ENCODE peak calls at places on chromosomes 3 and 15, in seven cellular contexts. One of them, this sample, is unnamed.

GRCh38 chr3:107911337-107912000 is 179.4 kb downstream of the CD47 start:
- DNase-seq in GM13977: peak
- DNase-seq in lower lobe of right lung: no peak
- DNase-seq in T-cell: no peak
- DNase-seq in transverse colon: no peak
- DNase-seq in neural progenitor cell: no peak
- DNase-seq in KBM-7: no peak
- DNase-seq in this sample: no peak

GRCh38 chr15:51750942-51751686 is at the start of gene TMOD2:
- DNase-seq in lower lobe of right lung: peak
- DNase-seq in neural progenitor cell: peak
- DNase-seq in KBM-7: peak
- DNase-seq in T-cell: peak
- DNase-seq in GM13977: peak
- DNase-seq in transverse colon: peak
- DNase-seq in this sample: peak

GRCh38 chr15:67501836-67502461 is 19.0 kb upstream of the C15orf61 start:
- DNase-seq in KBM-7: no peak
- DNase-seq in lower lobe of right lung: no peak
- DNase-seq in T-cell: no peak
- DNase-seq in neural progenitor cell: peak
- DNase-seq in transverse colon: no peak
- DNase-seq in GM13977: no peak
- DNase-seq in this sample: no peak

GRCh38 chr15:58477228-58477627 is 45.4 kb downstream of the LIPC start:
- DNase-seq in transverse colon: no peak
- DNase-seq in KBM-7: peak
- DNase-seq in lower lobe of right lung: no peak
- DNase-seq in neural progenitor cell: no peak
- DNase-seq in GM13977: no peak
- DNase-seq in T-cell: no peak
- DNase-seq in this sample: no peak

GRCh38 chr3:163644172-163644571 is 1434.1 kb downstream of the SI start:
- DNase-seq in KBM-7: no peak
- DNase-seq in lower lobe of right lung: no peak
- DNase-seq in T-cell: no peak
- DNase-seq in GM13977: no peak
- DNase-seq in neural progenitor cell: no peak
- DNase-seq in transverse colon: no peak
- DNase-seq in this sample: no peak

GRCh38 chr3:160796813-160797164 is 40.8 kb downstream of the PPM1L start:
- DNase-seq in neural progenitor cell: no peak
- DNase-seq in lower lobe of right lung: no peak
- DNase-seq in KBM-7: no peak
- DNase-seq in transverse colon: no peak
- DNase-seq in T-cell: no peak
- DNase-seq in GM13977: no peak
- DNase-seq in this sample: no peak

GRCh38 chr3:135040321-135041110 is 245.5 kb downstream of the EPHB1 start:
- DNase-seq in GM13977: no peak
- DNase-seq in KBM-7: peak
- DNase-seq in neural progenitor cell: peak
- DNase-seq in T-cell: no peak
- DNase-seq in transverse colon: no peak
- DNase-seq in lower lobe of right lung: no peak
- DNase-seq in this sample: no peak

GRCh38 chr3:100402150-100402706 is 889 bp downstream of the LNP1 start:
- DNase-seq in neural progenitor cell: no peak
- DNase-seq in transverse colon: no peak
- DNase-seq in KBM-7: no peak
- DNase-seq in lower lobe of right lung: no peak
- DNase-seq in T-cell: no peak
- DNase-seq in GM13977: no peak
- DNase-seq in this sample: no peak

GRCh38 chr3:63492464-63492863 is 160.0 kb upstream of the SNTN start:
- DNase-seq in neural progenitor cell: peak
- DNase-seq in transverse colon: no peak
- DNase-seq in lower lobe of right lung: no peak
- DNase-seq in T-cell: no peak
- DNase-seq in KBM-7: no peak
- DNase-seq in GM13977: no peak
- DNase-seq in this sample: no peak

GRCh38 chr3:100099621-100100020 is 14.7 kb downstream of the FILIP1L start:
- DNase-seq in lower lobe of right lung: no peak
- DNase-seq in neural progenitor cell: no peak
- DNase-seq in KBM-7: no peak
- DNase-seq in T-cell: no peak
- DNase-seq in transverse colon: no peak
- DNase-seq in GM13977: no peak
- DNase-seq in this sample: no peak

GRCh38 chr15:51096976-51097375 is 2.3 kb upstream of the TNFAIP8L3 start:
- DNase-seq in GM13977: no peak
- DNase-seq in transverse colon: no peak
- DNase-seq in neural progenitor cell: no peak
- DNase-seq in KBM-7: peak
- DNase-seq in lower lobe of right lung: no peak
- DNase-seq in T-cell: no peak
- DNase-seq in this sample: no peak

GRCh38 chr15:33068531-33068990 is 126.0 kb downstream of the FMN1 start:
- DNase-seq in T-cell: no peak
- DNase-seq in lower lobe of right lung: peak
- DNase-seq in KBM-7: no peak
- DNase-seq in GM13977: no peak
- DNase-seq in transverse colon: peak
- DNase-seq in neural progenitor cell: peak
- DNase-seq in this sample: no peak

GRCh38 chr3:101243285-101244211 is 76.8 kb downstream of the IMPG2 start:
- DNase-seq in GM13977: no peak
- DNase-seq in transverse colon: no peak
- DNase-seq in lower lobe of right lung: no peak
- DNase-seq in T-cell: no peak
- DNase-seq in neural progenitor cell: no peak
- DNase-seq in KBM-7: no peak
- DNase-seq in this sample: no peak

GRCh38 chr3:190504354-190505125 is 9.3 kb upstream of the IL1RAP start:
- DNase-seq in lower lobe of right lung: no peak
- DNase-seq in KBM-7: peak
- DNase-seq in neural progenitor cell: peak
- DNase-seq in transverse colon: no peak
- DNase-seq in GM13977: no peak
- DNase-seq in T-cell: no peak
- DNase-seq in this sample: no peak

GRCh38 chr3:38649500-38650247 is at the start of gene SCN5A:
- DNase-seq in transverse colon: peak
- DNase-seq in lower lobe of right lung: peak
- DNase-seq in T-cell: peak
- DNase-seq in GM13977: peak
- DNase-seq in KBM-7: peak
- DNase-seq in neural progenitor cell: peak
- DNase-seq in this sample: no peak

GRCh38 chr3:50390523-50391177 is 31.3 kb upstream of the TMEM115 start:
- DNase-seq in T-cell: no peak
- DNase-seq in lower lobe of right lung: peak
- DNase-seq in transverse colon: peak
- DNase-seq in GM13977: no peak
- DNase-seq in KBM-7: no peak
- DNase-seq in neural progenitor cell: no peak
- DNase-seq in this sample: no peak

GRCh38 chr3:112811917-112812660 is 34.6 kb downstream of the CD200R1L start:
- DNase-seq in GM13977: no peak
- DNase-seq in neural progenitor cell: no peak
- DNase-seq in KBM-7: no peak
- DNase-seq in transverse colon: no peak
- DNase-seq in T-cell: no peak
- DNase-seq in lower lobe of right lung: no peak
- DNase-seq in this sample: no peak

GRCh38 chr3:31621314-31621713 is 88.6 kb downstream of the STT3B start:
- DNase-seq in neural progenitor cell: no peak
- DNase-seq in KBM-7: no peak
- DNase-seq in lower lobe of right lung: no peak
- DNase-seq in transverse colon: no peak
- DNase-seq in GM13977: no peak
- DNase-seq in T-cell: no peak
- DNase-seq in this sample: no peak

GRCh38 chr15:92845109-92845508 is 55.0 kb upstream of the CHD2 start:
- DNase-seq in neural progenitor cell: no peak
- DNase-seq in GM13977: no peak
- DNase-seq in KBM-7: peak
- DNase-seq in transverse colon: no peak
- DNase-seq in T-cell: no peak
- DNase-seq in lower lobe of right lung: no peak
- DNase-seq in this sample: peak

GRCh38 chr15:47184405-47185221 is 532.7 kb upstream of the SEMA6D start:
- DNase-seq in neural progenitor cell: peak
- DNase-seq in GM13977: no peak
- DNase-seq in KBM-7: no peak
- DNase-seq in lower lobe of right lung: no peak
- DNase-seq in T-cell: no peak
- DNase-seq in transverse colon: no peak
- DNase-seq in this sample: no peak

GRCh38 chr3:37646865-37647264 is 214.8 kb upstream of the CTDSPL start:
- DNase-seq in T-cell: no peak
- DNase-seq in transverse colon: no peak
- DNase-seq in GM13977: no peak
- DNase-seq in lower lobe of right lung: no peak
- DNase-seq in neural progenitor cell: no peak
- DNase-seq in KBM-7: no peak
- DNase-seq in this sample: no peak

GRCh38 chr3:149507491-149508324 is 33.2 kb downstream of the TM4SF4 start:
- DNase-seq in GM13977: no peak
- DNase-seq in KBM-7: peak
- DNase-seq in neural progenitor cell: no peak
- DNase-seq in T-cell: no peak
- DNase-seq in transverse colon: no peak
- DNase-seq in lower lobe of right lung: peak
- DNase-seq in this sample: no peak

GRCh38 chr3:144244662-144245061 is 273.0 kb downstream of the DIPK2A start:
- DNase-seq in GM13977: no peak
- DNase-seq in neural progenitor cell: peak
- DNase-seq in transverse colon: no peak
- DNase-seq in KBM-7: no peak
- DNase-seq in T-cell: no peak
- DNase-seq in lower lobe of right lung: no peak
- DNase-seq in this sample: no peak

GRCh38 chr15:71131601-71132357 is 16.5 kb downstream of the THSD4 start:
- DNase-seq in GM13977: no peak
- DNase-seq in transverse colon: no peak
- DNase-seq in KBM-7: no peak
- DNase-seq in T-cell: no peak
- DNase-seq in lower lobe of right lung: no peak
- DNase-seq in neural progenitor cell: no peak
- DNase-seq in this sample: no peak

GRCh38 chr3:129558772-129559564 is 16.0 kb downstream of the H1-8 start:
- DNase-seq in T-cell: no peak
- DNase-seq in neural progenitor cell: no peak
- DNase-seq in lower lobe of right lung: no peak
- DNase-seq in KBM-7: no peak
- DNase-seq in transverse colon: no peak
- DNase-seq in GM13977: no peak
- DNase-seq in this sample: no peak

GRCh38 chr15:68379058-68379758 is 52.8 kb downstream of the ITGA11 start:
- DNase-seq in lower lobe of right lung: peak
- DNase-seq in T-cell: no peak
- DNase-seq in transverse colon: no peak
- DNase-seq in neural progenitor cell: no peak
- DNase-seq in KBM-7: no peak
- DNase-seq in GM13977: no peak
- DNase-seq in this sample: no peak

GRCh38 chr15:66069751-66070150 is 183.8 kb downstream of the MEGF11 start:
- DNase-seq in KBM-7: no peak
- DNase-seq in transverse colon: no peak
- DNase-seq in lower lobe of right lung: no peak
- DNase-seq in GM13977: no peak
- DNase-seq in neural progenitor cell: no peak
- DNase-seq in T-cell: no peak
- DNase-seq in this sample: no peak

This sample was measured in Jurkat, Clone E6-1.